ENCODE peak calls at places on chromosomes 3 and 15, in four cellular contexts. K is memory B cell, P is left colon, Q is HFF-Myc. G is an unnamed sample.
A peak's percentile ranks its signal among the peaks of the same experiment; 100 is the strongest.

GRCh38 chr3:39147711-39148115 is 5.7 kb downstream of the CSRNP1 start:
- DNase-seq in K (no peak), P (peak; percentile 54), Q (peak; percentile 45), G (no peak)

GRCh38 chr3:110237091-110237615 is 834.5 kb upstream of the NECTIN3 start:
- DNase-seq in K (no peak), P (no peak), Q (no peak), G (no peak)

GRCh38 chr3:113697192-113698090 is 999 bp upstream of the USF3 start:
- DNase-seq in K (peak; percentile 21), P (peak; percentile 37), Q (no peak), G (no peak)

GRCh38 chr3:40843851-40844548 is 319.2 kb downstream of the ZNF621 start:
- DNase-seq in K (no peak), P (no peak), Q (no peak), G (no peak)

GRCh38 chr3:105518806-105519418 is 152.2 kb downstream of the ALCAM start:
- DNase-seq in K (no peak), P (no peak), Q (peak; percentile 48), G (peak; percentile 5)

GRCh38 chr3:143363276-143363675 is 243.7 kb downstream of the CHST2 start:
- DNase-seq in K (no peak), P (no peak), Q (no peak), G (no peak)

GRCh38 chr3:42853056-42853455 is 22.6 kb downstream of the CYP8B1 start:
- DNase-seq in K (no peak), P (no peak), Q (no peak), G (no peak)

GRCh38 chr3:56776551-56776950 is 25.2 kb downstream of the ARHGEF3 start:
- DNase-seq in K (no peak), P (no peak), Q (no peak), G (no peak)

GRCh38 chr15:27530994-27531393 is 560.0 kb downstream of the GABRG3 start:
- DNase-seq in K (no peak), P (no peak), Q (no peak), G (no peak)

GRCh38 chr15:81400640-81401236 is 26.7 kb upstream of the TMC3 start:
- DNase-seq in K (peak; percentile 27), P (no peak), Q (peak; percentile 21), G (no peak)

GRCh38 chr15:68609618-68610017 is 30.8 kb downstream of the CORO2B start:
- DNase-seq in K (no peak), P (peak; percentile 9), Q (no peak), G (no peak)

GRCh38 chr15:31488437-31489204 is 162.0 kb downstream of the KLF13 start:
- DNase-seq in K (peak; percentile 48), P (peak; percentile 68), Q (peak; percentile 78), G (peak; percentile 49)

GRCh38 chr15:88246666-88247446 is 9.7 kb downstream of the NTRK3 start:
- DNase-seq in K (peak; percentile 74), P (peak; percentile 77), Q (peak; percentile 16), G (peak; percentile 58)

GRCh38 chr3:170765419-170766078 is 104.4 kb downstream of the RPL22L1 start:
- DNase-seq in K (no peak), P (no peak), Q (no peak), G (no peak)

GRCh38 chr3:101020616-101021015 is 27.4 kb upstream of the ABI3BP start:
- DNase-seq in K (no peak), P (no peak), Q (no peak), G (no peak)

GRCh38 chr3:71109241-71109976 is 474.1 kb downstream of the FOXP1 start:
- DNase-seq in K (no peak), P (no peak), Q (no peak), G (no peak)

GRCh38 chr15:67070892-67071664 is 5.7 kb downstream of the SMAD3 start:
- DNase-seq in K (no peak), P (no peak), Q (no peak), G (no peak)

GRCh38 chr3:5891721-5892120 is 704.2 kb downstream of the EDEM1 start:
- DNase-seq in K (no peak), P (no peak), Q (no peak), G (no peak)

GRCh38 chr3:107271787-107272387 is 105.4 kb upstream of the CCDC54 start:
- DNase-seq in K (no peak), P (no peak), Q (peak; percentile 5), G (no peak)

GRCh38 chr3:159632124-159632523 is 356.5 kb upstream of the IL12A start:
- DNase-seq in K (no peak), P (no peak), Q (no peak), G (no peak)

GRCh38 chr3:139312959-139313358 is 30.9 kb upstream of the MRPS22 start:
- DNase-seq in K (no peak), P (no peak), Q (no peak), G (no peak)

GRCh38 chr3:121883507-121883906 is 10.7 kb upstream of the SLC15A2 start:
- DNase-seq in K (no peak), P (no peak), Q (peak; percentile 2), G (no peak)

GRCh38 chr3:72520690-72521308 is 327.4 kb downstream of the SHQ1 start:
- DNase-seq in K (no peak), P (no peak), Q (peak; percentile 37), G (no peak)

GRCh38 chr3:18446067-18446793 is 21.1 kb upstream of the SATB1 start:
- DNase-seq in K (no peak), P (peak; percentile 10), Q (no peak), G (no peak)

GRCh38 chr3:11591006-11591360 is 52.7 kb downstream of the VGLL4 start:
- DNase-seq in K (no peak), P (no peak), Q (no peak), G (no peak)

GRCh38 chr3:191737742-191738141 is 276.8 kb downstream of the PYDC2 start:
- DNase-seq in K (no peak), P (no peak), Q (no peak), G (no peak)

GRCh38 chr3:150761831-150762661 is 923 bp downstream of the SIAH2 start:
- DNase-seq in K (peak; percentile 35), P (peak; percentile 64), Q (peak; percentile 17), G (peak; percentile 22)

GRCh38 chr3:71560665-71561064 is 22.9 kb downstream of the FOXP1 start:
- DNase-seq in K (no peak), P (no peak), Q (no peak), G (no peak)

GRCh38 chr3:55521086-55522060 is 34.3 kb upstream of the WNT5A start:
- DNase-seq in K (no peak), P (no peak), Q (peak; percentile 80), G (no peak)

GRCh38 chr15:65650312-65651041 is 28.7 kb downstream of the SLC24A1 start:
- DNase-seq in K (no peak), P (no peak), Q (no peak), G (no peak)

GRCh38 chr3:3071136-3071535 is 39.0 kb downstream of the IL5RA start:
- DNase-seq in K (no peak), P (no peak), Q (no peak), G (no peak)

GRCh38 chr3:15326037-15326436 is 6.3 kb downstream of the SH3BP5 start:
- DNase-seq in K (no peak), P (no peak), Q (no peak), G (no peak)

GRCh38 chr3:158791259-158791920 is 10.5 kb upstream of the MFSD1 start:
- DNase-seq in K (no peak), P (no peak), Q (no peak), G (peak; percentile 42)

GRCh38 chr3:23824699-23825444 is 19.1 kb downstream of the UBE2E1 start:
- DNase-seq in K (no peak), P (no peak), Q (no peak), G (no peak)

GRCh38 chr3:15693340-15693739 is 91.8 kb downstream of the BTD start:
- DNase-seq in K (no peak), P (no peak), Q (no peak), G (no peak)

GRCh38 chr3:146747928-146748327 is 142.8 kb upstream of the PLSCR5 start:
- DNase-seq in K (no peak), P (no peak), Q (peak; percentile 37), G (no peak)

GRCh38 chr3:61669203-61669602 is 107.8 kb downstream of the PTPRG start:
- DNase-seq in K (no peak), P (no peak), Q (no peak), G (no peak)

G was measured in CMK.